ENCODE peak calls at places on chromosome 19, in seven cellular contexts. N, W, R, V, I, X and B are unnamed samples.

GRCh38 chr19:38204728-38205127 is 19.3 kb downstream of the DPF1 start:
- DNase-seq in N (no peak), W (no peak), R (no peak), V (no peak), I (no peak), X (no peak), B (no peak)

GRCh38 chr19:47534628-47535027 is 19.8 kb upstream of the NAPA start:
- DNase-seq in N (no peak), W (no peak), R (no peak), V (no peak), I (no peak), X (no peak), B (no peak)

GRCh38 chr19:30385666-30386065 is 13.5 kb downstream of the ZNF536 start:
- DNase-seq in N (no peak), W (no peak), R (no peak), V (no peak), I (no peak), X (no peak), B (no peak)

GRCh38 chr19:1449467-1450442 is at the start of gene APC2:
- DNase-seq in N (peak), W (no peak), R (peak), V (no peak), I (no peak), X (no peak), B (no peak)

GRCh38 chr19:45643024-45643926 is 4.1 kb upstream of the EML2 start:
- DNase-seq in N (peak), W (peak), R (peak), V (peak), I (peak), X (peak), B (peak)

GRCh38 chr19:5560156-5560555 is 7.6 kb downstream of the TINCR start:
- DNase-seq in N (no peak), W (no peak), R (no peak), V (no peak), I (no peak), X (no peak), B (no peak)

GRCh38 chr19:17471410-17472125 is 1.2 kb downstream of the SLC27A1 start:
- DNase-seq in N (no peak), W (no peak), R (no peak), V (no peak), I (no peak), X (no peak), B (no peak)

GRCh38 chr19:2290441-2291184 is 8.6 kb upstream of the PEAK3 start:
- DNase-seq in N (peak), W (no peak), R (peak), V (peak), I (no peak), X (no peak), B (no peak)

GRCh38 chr19:32318884-32319520 is 26.4 kb upstream of the ZNF507 start:
- DNase-seq in N (peak), W (no peak), R (no peak), V (no peak), I (no peak), X (peak), B (no peak)

GRCh38 chr19:19324059-19324755 is 3.6 kb downstream of the MAU2 start:
- DNase-seq in N (no peak), W (no peak), R (no peak), V (no peak), I (no peak), X (no peak), B (no peak)

GRCh38 chr19:11225172-11225571 is 14.2 kb upstream of the ANGPTL8 start:
- DNase-seq in N (no peak), W (no peak), R (no peak), V (no peak), I (no peak), X (no peak), B (no peak)

GRCh38 chr19:13163609-13164364 is 13.6 kb downstream of the IER2 start:
- DNase-seq in N (peak), W (no peak), R (no peak), V (peak), I (no peak), X (peak), B (peak)

GRCh38 chr19:14006766-14007562 is 844 bp upstream of the RFX1 start:
- DNase-seq in N (no peak), W (peak), R (no peak), V (no peak), I (no peak), X (no peak), B (no peak)

GRCh38 chr19:21482863-21483276 is 22.5 kb upstream of the ZNF429 start:
- DNase-seq in N (peak), W (peak), R (peak), V (peak), I (peak), X (peak), B (peak)

GRCh38 chr19:4473011-4473410 is 914 bp downstream of the HDGFL2 start:
- DNase-seq in N (no peak), W (no peak), R (no peak), V (no peak), I (no peak), X (no peak), B (no peak)

GRCh38 chr19:51060336-51060735 is 4.6 kb downstream of the KLK13 start:
- DNase-seq in N (no peak), W (no peak), R (no peak), V (no peak), I (no peak), X (no peak), B (no peak)

GRCh38 chr19:308471-309205 is 17.4 kb upstream of the PLPP2 start:
- DNase-seq in N (no peak), W (no peak), R (no peak), V (no peak), I (no peak), X (no peak), B (no peak)

GRCh38 chr19:810077-810855 is 11.5 kb downstream of the PLPPR3 start:
- DNase-seq in N (no peak), W (no peak), R (no peak), V (no peak), I (no peak), X (no peak), B (no peak)